ENCODE peak calls at places on chromosomes 11 and 22, in ten cellular contexts. Q is mucosa of gallbladder; R is CD8-positive, alpha-beta memory T cell; U is CD4-positive, alpha-beta T cell; F is iPS DF 6.9; W is effector memory CD4-positive, alpha-beta T cell; T is activated CD8-positive, alpha-beta memory T cell treated with anti-CD3 and anti-CD28 coated beads, Interleukin-2, amount 50 U/mL, for 48 hours; B is heart right ventricle; G is upper lobe of right lung; L is OCI-LY7. M is an unnamed sample.
A peak's percentile ranks its signal among the peaks of the same experiment; 100 is the strongest.

GRCh38 chr11:29780756-29781155 is 236.1 kb downstream of the KCNA4 start:
- DNase-seq in G (no peak), L (no peak), W (no peak), U (no peak), R (no peak), Q (no peak), T (no peak), B (peak; percentile 11), F (no peak), M (no peak)

GRCh38 chr11:87097582-87097981 is 59.8 kb downstream of the TMEM135 start:
- DNase-seq in Q (peak; percentile 57), T (no peak), U (peak; percentile 3), W (peak; percentile 1), L (peak; percentile 51), R (no peak), B (peak; percentile 28), G (no peak), F (peak; percentile 25), M (peak; percentile 33)

GRCh38 chr11:2816941-2817421 is 68.6 kb downstream of the CDKN1C start:
- DNase-seq in W (no peak), B (no peak), Q (peak; percentile 63), F (no peak), T (no peak), G (peak; percentile 61), R (no peak), L (no peak), U (no peak), M (peak; percentile 42)

GRCh38 chr22:47038206-47038835 is 275.9 kb downstream of the TBC1D22A start:
- DNase-seq in R (no peak), W (no peak), B (no peak), Q (no peak), T (no peak), F (no peak), L (no peak), U (no peak), G (peak; percentile 48), M (no peak)

GRCh38 chr11:3626250-3626960 is 15.4 kb downstream of the ART5 start:
- DNase-seq in W (no peak), R (no peak), F (no peak), B (peak; percentile 55), U (no peak), G (peak; percentile 81), L (no peak), T (no peak), Q (peak; percentile 29), M (no peak)

GRCh38 chr11:7020183-7020917 is at the start of the genes NLRP14 and ZNF214:
- DNase-seq in U (no peak), T (no peak), F (peak; percentile 70), G (peak; percentile 96), Q (peak; percentile 95), R (no peak), B (peak; percentile 93), L (no peak), W (no peak), M (peak; percentile 94)

GRCh38 chr22:45776313-45776585 is 104.6 kb downstream of the ATXN10 start:
- DNase-seq in B (no peak), G (no peak), T (no peak), Q (no peak), L (no peak), R (no peak), W (no peak), U (no peak), F (no peak), M (no peak)

GRCh38 chr11:64250875-64251721 is at the start of gene PLCB3:
- DNase-seq in B (peak; percentile 40), L (peak; percentile 70), G (peak; percentile 82), F (no peak), T (peak; percentile 91), U (peak; percentile 65), R (peak; percentile 79), Q (no peak), W (peak; percentile 56), M (no peak)

GRCh38 chr11:8886332-8886731 is 24.7 kb upstream of the AKIP1 start:
- DNase-seq in R (no peak), L (no peak), F (no peak), W (no peak), U (no peak), Q (no peak), G (no peak), T (no peak), B (no peak), M (no peak)

GRCh38 chr11:70568504-70569172 is 170.3 kb downstream of the CTTN start:
- DNase-seq in W (no peak), L (no peak), R (peak; percentile 40), T (no peak), G (peak; percentile 67), F (no peak), B (peak; percentile 32), U (no peak), Q (no peak), M (no peak)

GRCh38 chr11:65588199-65589054 is 7.2 kb downstream of the KCNK7 start:
- DNase-seq in U (peak; percentile 72), R (peak; percentile 88), W (peak; percentile 61), G (peak; percentile 79), F (no peak), Q (peak; percentile 57), L (peak; percentile 84), B (peak; percentile 63), T (peak; percentile 85), M (peak; percentile 72)

GRCh38 chr22:49502126-49502826 is 325.4 kb downstream of the BRD1 start:
- DNase-seq in B (no peak), Q (no peak), G (no peak), T (no peak), F (no peak), U (peak; percentile 4), W (no peak), L (no peak), R (no peak), M (peak; percentile 10)

GRCh38 chr11:1055990-1056771 is 18.5 kb upstream of the MUC2 start:
- DNase-seq in G (peak; percentile 62), U (no peak), T (no peak), Q (no peak), R (peak; percentile 38), L (no peak), F (no peak), B (no peak), W (no peak), M (peak; percentile 42)

GRCh38 chr11:70618471-70619101 is 220.3 kb downstream of the CTTN start:
- DNase-seq in Q (no peak), T (no peak), B (no peak), F (no peak), L (no peak), W (no peak), U (no peak), R (no peak), G (no peak), M (no peak)

GRCh38 chr11:15339302-15339701 is 224.6 kb downstream of the INSC start:
- DNase-seq in L (no peak), W (no peak), F (no peak), Q (no peak), B (no peak), G (no peak), T (no peak), R (no peak), U (no peak), M (no peak)

GRCh38 chr22:31096637-31097274 is 10.6 kb downstream of the SELENOM start:
- DNase-seq in U (no peak), R (no peak), G (no peak), T (no peak), Q (no peak), F (no peak), B (no peak), L (no peak), W (no peak), M (no peak)

GRCh38 chr11:18054511-18055103 is 8.5 kb upstream of the TPH1 start:
- DNase-seq in G (no peak), B (no peak), L (no peak), F (no peak), U (no peak), W (no peak), R (no peak), T (no peak), Q (no peak), M (no peak)

GRCh38 chr11:39461065-39461464 is 1998.4 kb downstream of the LRRC4C start:
- DNase-seq in Q (no peak), L (no peak), W (no peak), B (no peak), U (no peak), T (no peak), F (no peak), G (no peak), R (no peak), M (no peak)

GRCh38 chr11:118933486-118933885 is 7.8 kb upstream of the BCL9L start:
- DNase-seq in R (no peak), F (no peak), B (peak; percentile 69), Q (no peak), L (no peak), U (no peak), G (no peak), T (no peak), W (no peak), M (no peak)

GRCh38 chr11:13166036-13166435 is 111.6 kb upstream of the BMAL1 start:
- DNase-seq in B (no peak), W (no peak), T (no peak), R (no peak), G (no peak), L (no peak), F (no peak), Q (no peak), U (no peak), M (no peak)

GRCh38 chr22:35530700-35531099 is 9.9 kb upstream of the RASD2 start:
- DNase-seq in B (no peak), Q (no peak), T (no peak), G (no peak), U (no peak), L (no peak), R (no peak), F (no peak), W (no peak), M (no peak)

GRCh38 chr11:62295504-62295903 is 3.4 kb downstream of the SCGB1D4 start:
- DNase-seq in L (no peak), T (no peak), R (no peak), W (no peak), G (no peak), B (no peak), U (no peak), F (no peak), Q (peak; percentile 42), M (no peak)

GRCh38 chr22:45969414-45969799 is 7.6 kb downstream of the WNT7B start:
- DNase-seq in Q (no peak), B (no peak), T (no peak), G (no peak), R (no peak), L (no peak), W (no peak), F (no peak), U (no peak), M (no peak)

GRCh38 chr22:38852522-38852921 is 8.7 kb upstream of the NPTXR start:
- DNase-seq in G (no peak), T (no peak), W (no peak), R (no peak), L (no peak), B (no peak), Q (no peak), F (no peak), U (no peak), M (no peak)

GRCh38 chr11:2824851-2825250 is 60.7 kb downstream of the CDKN1C start:
- DNase-seq in B (no peak), U (no peak), Q (peak; percentile 25), G (no peak), W (no peak), T (no peak), F (no peak), L (no peak), R (no peak), M (no peak)

GRCh38 chr11:287821-288327 is 1.1 kb upstream of the PGGHG start:
- DNase-seq in B (peak; percentile 7), W (no peak), F (no peak), R (no peak), G (peak; percentile 67), T (peak; percentile 76), L (no peak), Q (no peak), U (peak; percentile 54), M (peak; percentile 55)

GRCh38 chr11:69486773-69487266 is 5.4 kb downstream of the LINC01488 start:
- DNase-seq in G (no peak), R (peak; percentile 28), Q (no peak), B (no peak), U (no peak), T (no peak), F (no peak), L (no peak), W (no peak), M (no peak)

GRCh38 chr11:116513894-116514293 is 258.9 kb downstream of the BUD13 start:
- DNase-seq in B (peak; percentile 12), R (no peak), U (no peak), W (no peak), Q (peak; percentile 45), L (no peak), T (peak; percentile 57), G (no peak), F (no peak), M (peak; percentile 77)